ENCODE peak calls at places on chromosomes 3 and 15, in seven cellular contexts. I is tibial artery, H is cardiac muscle cell, K is spleen, S is SJSA1, F is GM23248, V is esophagus muscularis mucosa. J is an unnamed sample.

GRCh38 chr3:107034142-107034541 is 343.1 kb upstream of the CCDC54 start:
- DNase-seq in I (no peak), H (no peak), K (no peak), S (no peak), F (no peak), V (no peak), J (no peak)

GRCh38 chr15:78012643-78013077 is 64.9 kb downstream of the TBC1D2B start:
- DNase-seq in I (no peak), H (peak; percentile 25), K (no peak), S (no peak), F (no peak), V (no peak), J (no peak)

GRCh38 chr15:69253156-69253555 is 45.6 kb upstream of the PAQR5 start:
- DNase-seq in I (no peak), H (peak; percentile 88), K (no peak), S (peak; percentile 79), F (peak; percentile 91), V (no peak), J (peak; percentile 18)

GRCh38 chr15:25243800-25244097 is 195.1 kb downstream of the UBE3A start:
- DNase-seq in I (peak; percentile 58), H (no peak), K (peak; percentile 46), S (peak; percentile 23), F (no peak), V (no peak), J (peak; percentile 4)

GRCh38 chr3:79651536-79652065 is 116.2 kb downstream of the ROBO1 start:
- DNase-seq in I (no peak), H (no peak), K (no peak), S (no peak), F (no peak), V (no peak), J (no peak)

GRCh38 chr3:99808163-99808794 is 9.4 kb upstream of the CMSS1 start:
- DNase-seq in I (peak; percentile 66), H (peak; percentile 88), K (no peak), S (peak; percentile 51), F (peak; percentile 80), V (no peak), J (no peak)

GRCh38 chr3:186949281-186949982 is 19.1 kb downstream of the ST6GAL1 start:
- DNase-seq in I (no peak), H (no peak), K (no peak), S (no peak), F (peak; percentile 58), V (no peak), J (peak; percentile 31)

GRCh38 chr3:46524008-46524407 is 26.2 kb downstream of the RTP3 start:
- DNase-seq in I (no peak), H (no peak), K (no peak), S (no peak), F (no peak), V (peak; percentile 37), J (no peak)

GRCh38 chr15:40875996-40876740 is 2.1 kb upstream of the RHOV start:
- DNase-seq in I (no peak), H (no peak), K (no peak), S (no peak), F (peak; percentile 17), V (no peak), J (no peak)

GRCh38 chr3:194165619-194166018 is 29.7 kb downstream of the HES1 start:
- DNase-seq in I (no peak), H (no peak), K (no peak), S (no peak), F (no peak), V (no peak), J (no peak)

GRCh38 chr3:54046677-54047214 is 75.6 kb upstream of the CACNA2D3 start:
- DNase-seq in I (no peak), H (peak; percentile 98), K (no peak), S (no peak), F (peak; percentile 71), V (no peak), J (no peak)

GRCh38 chr15:74365619-74366445 is 1.6 kb downstream of the CYP11A1 start:
- DNase-seq in I (peak; percentile 66), H (peak; percentile 86), K (no peak), S (no peak), F (peak; percentile 88), V (no peak), J (peak; percentile 48)

GRCh38 chr3:188043891-188044290 is 110.1 kb upstream of the LPP start:
- DNase-seq in I (no peak), H (no peak), K (no peak), S (no peak), F (no peak), V (no peak), J (no peak)

GRCh38 chr3:18740631-18741583 is 315.8 kb upstream of the SATB1 start:
- DNase-seq in I (no peak), H (no peak), K (no peak), S (no peak), F (no peak), V (no peak), J (no peak)
- H3K27ac ChIP-seq in I (no peak overlapping the region), H (no peak overlapping the region), K (peak overlapping the region; percentile 77), S (no peak overlapping the region), F (no peak overlapping the region), V (no peak overlapping the region), J (no peak overlapping the region)

GRCh38 chr15:72289597-72290325 is 17.4 kb upstream of the PARP6 start:
- DNase-seq in I (no peak), H (no peak), K (no peak), S (no peak), F (no peak), V (no peak), J (no peak)

GRCh38 chr15:72285927-72286516 is 13.7 kb upstream of the PARP6 start:
- DNase-seq in I (no peak), H (peak; percentile 55), K (no peak), S (peak; percentile 59), F (peak; percentile 26), V (no peak), J (peak; percentile 25)

GRCh38 chr15:72288291-72288690 is 15.9 kb upstream of the PARP6 start:
- DNase-seq in I (no peak), H (no peak), K (no peak), S (no peak), F (no peak), V (no peak), J (no peak)

GRCh38 chr15:72285402-72285801 is 13.0 kb upstream of the PARP6 start:
- DNase-seq in I (no peak), H (no peak), K (no peak), S (no peak), F (no peak), V (no peak), J (no peak)

DNA sequence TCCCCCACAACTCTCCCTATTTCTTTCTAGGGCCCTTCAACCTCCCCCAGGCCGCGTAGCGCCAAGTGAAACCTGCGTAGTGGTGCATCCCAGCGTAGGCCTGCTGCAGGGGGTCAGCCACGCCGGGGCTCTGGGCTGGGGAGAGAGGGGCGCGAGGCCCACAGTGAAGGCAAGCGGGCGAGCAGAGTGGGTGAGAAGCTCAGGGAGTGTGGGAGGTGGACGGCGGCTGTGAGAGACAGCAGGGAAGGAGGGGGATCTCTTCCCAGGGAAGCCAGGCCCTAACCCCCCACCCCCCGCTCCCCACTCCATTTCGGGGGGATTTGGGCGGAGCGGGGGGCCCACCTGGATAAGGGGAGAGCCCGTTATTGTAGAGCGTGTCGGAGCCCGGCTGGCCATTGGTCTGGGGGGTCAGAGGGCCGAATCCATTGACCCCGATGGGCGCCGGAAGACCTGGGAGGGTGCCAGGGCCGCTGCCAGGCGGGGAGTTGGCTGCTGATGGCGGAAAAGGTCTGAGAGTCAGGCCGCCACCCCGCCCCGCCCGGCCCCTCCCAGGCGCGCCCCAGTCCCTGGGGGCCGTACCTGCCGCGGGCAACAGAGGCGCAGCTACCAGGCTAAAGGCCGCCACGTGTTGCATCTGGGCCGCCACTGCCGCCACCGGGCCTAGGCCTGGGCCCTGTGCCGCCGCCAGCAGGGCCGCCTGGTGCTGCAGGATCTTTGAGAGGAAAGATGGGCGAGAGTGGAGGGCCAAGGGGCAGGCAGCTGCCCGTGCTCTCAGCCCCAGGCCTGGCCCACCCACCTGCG is 16.6 kb upstream of the PARP6 start:
- DNase-seq in I (no peak), H (no peak), K (no peak), S (no peak), F (no peak), V (no peak), J (no peak)
- H3K9me3 ChIP-seq in I (no peaks in the 10 kb centered on the region), H (no peaks in the 10 kb centered on the region), K (no peaks in the 10 kb centered on the region), S (no peaks in the 10 kb centered on the region), F (no peaks in the 10 kb centered on the region), V (no peaks in the 10 kb centered on the region), J (no peaks in the 10 kb centered on the region)

GRCh38 chr15:58628206-58629057 is 121.1 kb downstream of the ADAM10 start:
- DNase-seq in I (no peak), H (peak; percentile 10), K (no peak), S (no peak), F (peak; percentile 43), V (no peak), J (no peak)

GRCh38 chr15:58627706-58628105 is 121.8 kb downstream of the ADAM10 start:
- DNase-seq in I (no peak), H (peak; percentile 29), K (no peak), S (no peak), F (no peak), V (no peak), J (no peak)

GRCh38 chr15:58629625-58630024 is 119.9 kb downstream of the ADAM10 start:
- DNase-seq in I (no peak), H (no peak), K (no peak), S (no peak), F (no peak), V (no peak), J (no peak)

GRCh38 chr15:58632789-58633188 is 116.7 kb downstream of the ADAM10 start:
- DNase-seq in I (no peak), H (peak; percentile 57), K (no peak), S (no peak), F (no peak), V (no peak), J (no peak)

DNA sequence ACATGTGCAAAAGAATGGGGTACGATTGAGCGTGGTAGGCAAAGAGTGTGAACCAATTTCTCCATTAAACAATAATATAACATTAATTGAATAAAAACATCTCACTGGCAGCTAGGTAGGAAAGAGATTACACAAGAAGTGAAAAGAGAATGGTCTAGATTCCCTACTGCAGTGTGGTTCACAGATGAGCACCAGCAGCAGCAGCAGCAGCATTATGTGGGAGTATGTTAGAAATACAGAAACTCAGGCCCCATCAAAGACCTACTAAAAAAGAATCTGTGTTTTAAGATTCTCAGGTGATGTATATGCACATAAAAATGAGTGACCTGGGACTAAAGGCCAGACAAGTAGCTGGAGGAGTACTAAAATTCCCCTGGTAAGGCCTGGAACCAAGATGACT is 118.2 kb downstream of the ADAM10 start:
- DNase-seq in I (no peak), H (no peak), K (no peak), S (no peak), F (no peak), V (no peak), J (no peak)
- H3K4me1 ChIP-seq in I (peaks cover 9% of the 10 kb centered on the region), H (no peaks in the 10 kb centered on the region), K (peaks cover 30% of the 10 kb centered on the region), S (peaks cover 20% of the 10 kb centered on the region), F (peaks cover 16% of the 10 kb centered on the region), V (peaks cover 14% of the 10 kb centered on the region), J (peaks cover 34% of the 10 kb centered on the region)

DNA sequence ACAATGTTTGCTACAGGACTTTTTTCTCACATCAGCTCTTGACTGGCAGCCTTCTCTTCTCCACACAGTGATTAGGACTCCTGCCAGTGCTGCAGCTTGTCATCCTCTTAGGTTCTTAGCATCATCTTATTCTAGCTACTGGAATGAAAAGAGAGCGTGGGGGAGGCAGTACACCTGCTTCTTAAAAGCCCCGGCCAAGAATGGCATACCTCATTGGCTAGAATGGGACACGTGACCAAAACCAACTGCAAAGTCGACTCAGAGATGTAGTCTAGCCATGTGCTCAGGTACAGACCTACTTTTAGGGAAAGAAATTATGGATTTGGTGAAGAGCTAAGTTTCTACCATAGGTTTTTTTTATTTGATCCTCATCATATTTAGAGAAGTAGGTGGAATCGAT is 44.1 kb downstream of the RARB start:
- DNase-seq in I (no peak), H (no peak), K (no peak), S (no peak), F (no peak), V (no peak), J (no peak)
- H3K27ac ChIP-seq in I (peak overlapping the region; percentile 78), H (no peak overlapping the region), K (no peak overlapping the region), S (peak overlapping the region; percentile 58), F (no peak overlapping the region), V (no peak overlapping the region), J (no peak overlapping the region)